ENCODE peak calls at places on chromosomes 2 and 18, in six cellular contexts. P is GM12892, C is K562, N is H1, W is HepG2, Z is GM12878. R is an unnamed sample.

GRCh38 chr2:134232868-134233732 is 20.8 kb upstream of the MGAT5 start:
- DNase-seq in W (no peak), Z (no peak), C (no peak), P (no peak), N (no peak), R (no peak)

GRCh38 chr18:36828157-36828629 is 609 bp downstream of the TPGS2 start:
- DNase-seq in W (peak; percentile 16), N (no peak), P (no peak), Z (no peak), C (peak; percentile 62), R (no peak)

GRCh38 chr18:5574843-5575242 is 31.0 kb upstream of the EPB41L3 start:
- DNase-seq in P (no peak), W (no peak), N (no peak), Z (no peak), C (no peak), R (no peak)

GRCh38 chr18:50099725-50100414 is 95.1 kb downstream of the MYO5B start:
- DNase-seq in P (no peak), Z (peak; percentile 36), N (no peak), C (no peak), W (no peak), R (no peak)

GRCh38 chr2:196163285-196163684 is 8.1 kb downstream of the STK17B start:
- DNase-seq in N (no peak), Z (no peak), C (no peak), W (no peak), P (no peak), R (no peak)

GRCh38 chr18:13555192-13555591 is 171.2 kb downstream of the FAM210A start:
- DNase-seq in W (no peak), N (no peak), C (no peak), Z (no peak), P (no peak), R (no peak)

GRCh38 chr2:182432051-182432450 is 5.2 kb upstream of the PDE1A start:
- DNase-seq in P (no peak), N (no peak), Z (no peak), W (no peak), C (no peak), R (no peak)

GRCh38 chr2:26466662-26467310 is 11.1 kb downstream of the OTOF start:
- DNase-seq in Z (no peak), W (no peak), N (no peak), P (no peak), C (no peak), R (no peak)

GRCh38 chr2:106868199-106868598 is 17.8 kb downstream of the ST6GAL2 start:
- DNase-seq in W (peak; percentile 18), Z (no peak), C (peak; percentile 14), P (no peak), N (no peak), R (no peak)

GRCh38 chr2:112884869-112885502 is 26.0 kb upstream of the IL37 start:
- DNase-seq in N (peak; percentile 96), P (peak; percentile 57), W (peak; percentile 59), Z (peak; percentile 39), C (peak; percentile 78), R (peak; percentile 54)

GRCh38 chr2:217798743-217799552 is 203.8 kb downstream of the TNS1 start:
- DNase-seq in C (no peak), P (peak; percentile 4), W (no peak), Z (no peak), N (peak; percentile 26), R (peak; percentile 59)

GRCh38 chr2:9240745-9241144 is 34.1 kb downstream of the ASAP2 start:
- DNase-seq in N (no peak), P (no peak), Z (no peak), W (no peak), C (peak; percentile 30), R (no peak)

GRCh38 chr2:96413067-96413722 is 77.6 kb downstream of the NCAPH start:
- DNase-seq in P (no peak), Z (no peak), N (no peak), C (no peak), W (peak; percentile 46), R (no peak)

GRCh38 chr2:3585239-3586109 is 9.4 kb upstream of the COLEC11 start:
- DNase-seq in W (peak; percentile 88), P (no peak), Z (no peak), C (no peak), N (no peak), R (no peak)

GRCh38 chr2:47226124-47227040 is 71.3 kb upstream of the STPG4 start:
- DNase-seq in W (peak; percentile 84), N (no peak), P (no peak), Z (no peak), C (peak; percentile 53), R (no peak)

GRCh38 chr2:84697895-84698294 is 181.6 kb downstream of the DNAH6 start:
- DNase-seq in C (no peak), P (no peak), Z (no peak), N (no peak), W (no peak), R (no peak)

GRCh38 chr2:98505311-98505808 is 60.7 kb downstream of the INPP4A start:
- DNase-seq in C (no peak), P (no peak), N (no peak), Z (no peak), W (no peak), R (no peak)

GRCh38 chr2:39728941-39729351 is 50.1 kb downstream of the THUMPD2 start:
- DNase-seq in P (no peak), N (peak; percentile 69), Z (no peak), W (peak; percentile 58), C (peak; percentile 58), R (no peak)

GRCh38 chr2:9256147-9256546 is 49.5 kb downstream of the ASAP2 start:
- DNase-seq in C (no peak), Z (no peak), W (no peak), N (no peak), P (no peak), R (no peak)

GRCh38 chr2:178266445-178266844 is 72.1 kb downstream of the OSBPL6 start:
- DNase-seq in C (no peak), N (no peak), P (no peak), W (no peak), Z (no peak), R (no peak)

GRCh38 chr2:26691881-26692813 is at the start of gene KCNK3:
- DNase-seq in N (peak; percentile 81), Z (no peak), C (peak; percentile 36), P (no peak), W (no peak), R (peak; percentile 49)

GRCh38 chr18:11741505-11742145 is 52.6 kb downstream of the GNAL start:
- DNase-seq in W (peak; percentile 11), N (no peak), Z (no peak), P (no peak), C (peak; percentile 35), R (no peak)

GRCh38 chr2:235005603-235006259 is 53.9 kb downstream of the SH3BP4 start:
- DNase-seq in C (no peak), Z (no peak), W (peak; percentile 98), P (no peak), N (peak; percentile 77), R (no peak)

GRCh38 chr2:231795525-231796327 is 9.5 kb downstream of the COPS7B start:
- DNase-seq in N (no peak), Z (no peak), P (no peak), C (peak; percentile 11), W (peak; percentile 97), R (no peak)

GRCh38 chr2:47708801-47709499 is 74.0 kb upstream of the MSH6 start:
- DNase-seq in C (no peak), P (no peak), Z (peak; percentile 50), N (no peak), W (no peak), R (no peak)

GRCh38 chr2:235032949-235033348 is 81.1 kb downstream of the SH3BP4 start:
- DNase-seq in W (no peak), N (no peak), C (no peak), P (no peak), Z (no peak), R (no peak)

GRCh38 chr2:197786010-197786877 is 1.1 kb upstream of the BOLL start:
- DNase-seq in W (no peak), C (no peak), P (peak; percentile 32), Z (no peak), N (peak; percentile 92), R (peak; percentile 60)

DNA sequence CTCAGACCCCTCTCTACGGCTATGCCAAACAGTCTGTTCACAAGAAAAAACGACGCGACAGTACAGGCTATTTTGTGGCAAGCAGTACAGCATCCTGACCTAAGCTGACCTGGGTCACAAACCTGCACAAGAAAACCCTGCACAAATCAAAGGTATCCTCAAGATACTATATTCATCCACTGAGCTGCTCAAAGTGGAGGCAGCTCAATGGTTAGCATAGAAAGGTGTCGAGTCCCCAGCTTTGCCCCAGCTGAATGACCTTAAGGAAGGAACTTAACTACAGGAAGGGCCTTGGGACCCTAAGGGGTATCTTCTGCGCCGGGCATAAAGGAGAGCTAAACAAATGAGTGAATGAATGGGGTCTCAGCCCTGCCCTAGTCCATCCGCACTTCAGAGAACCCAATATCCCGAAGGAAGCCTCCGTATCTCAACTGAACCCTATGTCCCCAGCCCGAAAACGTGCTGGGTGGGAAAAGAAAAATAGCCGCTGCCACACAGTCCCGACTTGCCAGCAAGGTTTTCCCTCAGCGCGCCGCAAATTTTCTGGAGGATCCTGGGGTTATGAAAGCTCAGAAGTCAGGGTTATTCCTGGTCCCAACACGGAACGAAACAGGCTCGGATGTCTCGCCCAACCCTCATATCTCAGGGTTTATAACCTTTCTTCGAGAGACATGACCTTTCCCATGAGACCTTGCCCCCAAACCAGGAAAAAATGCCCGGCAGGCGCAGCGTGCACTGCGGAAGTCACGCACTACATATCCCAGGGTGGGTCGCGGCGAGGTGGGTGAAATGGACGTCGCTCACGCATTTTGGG is at the start of gene FASTKD1:
- DNase-seq in N (peak; percentile 88), C (peak; percentile 99), P (peak; percentile 58), W (peak; percentile 95), Z (peak; percentile 79), R (peak; percentile 62)
- TF ChIP-seq POLR2A in N (peak; percentile 81), C (peak; percentile 88), P (peak; percentile 59), W (peak; percentile 42), Z (peak; percentile 46), R (peak; percentile 49)

GRCh38 chr2:37615808-37616673 is 55.4 kb downstream of the CDC42EP3 start:
- DNase-seq in C (no peak), N (no peak), P (no peak), W (no peak), Z (no peak), R (no peak)

GRCh38 chr2:37618326-37618725 is 53.1 kb downstream of the CDC42EP3 start:
- DNase-seq in W (no peak), C (no peak), N (no peak), P (no peak), Z (no peak), R (no peak)

GRCh38 chr2:37616674-37616999 is 54.8 kb downstream of the CDC42EP3 start:
- DNase-seq in C (peak; percentile 62), P (no peak), N (no peak), W (no peak), Z (no peak), R (no peak)

GRCh38 chr2:37619230-37619956 is 52.0 kb downstream of the CDC42EP3 start:
- DNase-seq in Z (no peak), N (no peak), P (no peak), C (no peak), W (no peak), R (no peak)

GRCh38 chr2:37617119-37617892 is 54.1 kb downstream of the CDC42EP3 start:
- DNase-seq in C (no peak), N (no peak), W (no peak), Z (no peak), P (no peak), R (no peak)
- TF ChIP-seq POLR2AphosphoS5 in C (no peak), N (no peak), W (no peak), Z (peak; percentile 72), P (peak; percentile 62), R (peak; percentile 93)

GRCh38 chr2:30351087-30351486 is 96.0 kb upstream of the LCLAT1 start:
- DNase-seq in Z (no peak), N (no peak), P (no peak), W (no peak), C (no peak), R (no peak)
- TF ChIP-seq TAF1 in Z (no peak), N (no peak), P (no peak), W (no peak), C (no peak), R (no peak)

GRCh38 chr2:174593574-174594203 is 3.9 kb downstream of the WIPF1 start:
- DNase-seq in Z (peak; percentile 90), W (no peak), P (no peak), C (peak; percentile 32), N (no peak), R (no peak)
- TF ChIP-seq POLR2A in Z (peak; percentile 53), W (no peak), P (peak; percentile 76), C (no peak), N (no peak), R (peak; percentile 64)